ENCODE peak calls at places on chromosome 6, in five cellular contexts. One of them, this sample, is unnamed.

GRCh38 chr6:46760925-46761324 is 14.2 kb downstream of the ANKRD66 start:
- DNase-seq in kidney epithelial cell: no peak
- DNase-seq in NCI-H1417: no peak
- DNase-seq in germinal center: no peak
- DNase-seq in transverse colon: no peak
- DNase-seq in this sample: no peak

GRCh38 chr6:158016571-158017383 is 35.1 kb downstream of the SYNJ2 start:
- DNase-seq in kidney epithelial cell: no peak
- DNase-seq in NCI-H1417: no peak
- DNase-seq in germinal center: no peak
- DNase-seq in transverse colon: no peak
- DNase-seq in this sample: no peak

GRCh38 chr6:29723666-29724588 is 693 bp downstream of the HLA-F start:
- DNase-seq in kidney epithelial cell: no peak
- DNase-seq in NCI-H1417: no peak
- DNase-seq in germinal center: peak
- DNase-seq in transverse colon: peak
- DNase-seq in this sample: no peak

GRCh38 chr6:7828123-7828522 is 82.5 kb downstream of the TXNDC5 start:
- DNase-seq in kidney epithelial cell: no peak
- DNase-seq in NCI-H1417: no peak
- DNase-seq in germinal center: no peak
- DNase-seq in transverse colon: no peak
- DNase-seq in this sample: no peak

GRCh38 chr6:125746731-125747588 is 2.5 kb upstream of the HEY2 start:
- DNase-seq in kidney epithelial cell: no peak
- DNase-seq in NCI-H1417: peak
- DNase-seq in germinal center: peak
- DNase-seq in transverse colon: peak
- DNase-seq in this sample: peak

GRCh38 chr6:152298055-152298647 is 339.0 kb downstream of the SYNE1 start:
- DNase-seq in kidney epithelial cell: no peak
- DNase-seq in NCI-H1417: no peak
- DNase-seq in germinal center: no peak
- DNase-seq in transverse colon: no peak
- DNase-seq in this sample: no peak

GRCh38 chr6:35294308-35294945 is 3.2 kb upstream of the DEF6 start:
- DNase-seq in kidney epithelial cell: no peak
- DNase-seq in NCI-H1417: peak
- DNase-seq in germinal center: peak
- DNase-seq in transverse colon: peak
- DNase-seq in this sample: peak

GRCh38 chr6:10505529-10505928 is 15.6 kb upstream of the GCNT2 start:
- DNase-seq in kidney epithelial cell: no peak
- DNase-seq in NCI-H1417: peak
- DNase-seq in germinal center: no peak
- DNase-seq in transverse colon: no peak
- DNase-seq in this sample: peak

GRCh38 chr6:151317206-151317994 is 74.0 kb downstream of the ZBTB2 start:
- DNase-seq in kidney epithelial cell: peak
- DNase-seq in NCI-H1417: no peak
- DNase-seq in germinal center: no peak
- DNase-seq in transverse colon: no peak
- DNase-seq in this sample: no peak

GRCh38 chr6:168387911-168388310 is 53.1 kb upstream of the SMOC2 start:
- DNase-seq in kidney epithelial cell: no peak
- DNase-seq in NCI-H1417: peak
- DNase-seq in germinal center: no peak
- DNase-seq in transverse colon: no peak
- DNase-seq in this sample: no peak

GRCh38 chr6:21596379-21597242 is 3.1 kb downstream of the SOX4 start:
- DNase-seq in kidney epithelial cell: no peak
- DNase-seq in NCI-H1417: peak
- DNase-seq in germinal center: peak
- DNase-seq in transverse colon: peak
- DNase-seq in this sample: peak

GRCh38 chr6:140062042-140063041 is 687.9 kb upstream of the CITED2 start:
- DNase-seq in kidney epithelial cell: peak
- DNase-seq in NCI-H1417: no peak
- DNase-seq in germinal center: no peak
- DNase-seq in transverse colon: peak
- DNase-seq in this sample: no peak

GRCh38 chr6:145423936-145424335 is 311.4 kb downstream of the EPM2A start:
- DNase-seq in kidney epithelial cell: no peak
- DNase-seq in NCI-H1417: no peak
- DNase-seq in germinal center: no peak
- DNase-seq in transverse colon: no peak
- DNase-seq in this sample: no peak

GRCh38 chr6:54017877-54018276 is 93.4 kb upstream of the MLIP start:
- DNase-seq in kidney epithelial cell: no peak
- DNase-seq in NCI-H1417: no peak
- DNase-seq in germinal center: no peak
- DNase-seq in transverse colon: no peak
- DNase-seq in this sample: no peak

GRCh38 chr6:155994071-155994470 is 538.4 kb upstream of the NOX3 start:
- DNase-seq in kidney epithelial cell: peak
- DNase-seq in NCI-H1417: no peak
- DNase-seq in germinal center: no peak
- DNase-seq in transverse colon: no peak
- DNase-seq in this sample: no peak

GRCh38 chr6:5782783-5783567 is 223.8 kb downstream of the NRN1 start:
- DNase-seq in kidney epithelial cell: no peak
- DNase-seq in NCI-H1417: peak
- DNase-seq in germinal center: no peak
- DNase-seq in transverse colon: peak
- DNase-seq in this sample: peak

GRCh38 chr6:163427498-163428254 is 13.2 kb downstream of the QKI start:
- DNase-seq in kidney epithelial cell: no peak
- DNase-seq in NCI-H1417: peak
- DNase-seq in germinal center: no peak
- DNase-seq in transverse colon: no peak
- DNase-seq in this sample: no peak

GRCh38 chr6:72554203-72554564 is 67.7 kb upstream of the KCNQ5 start:
- DNase-seq in kidney epithelial cell: no peak
- DNase-seq in NCI-H1417: no peak
- DNase-seq in germinal center: no peak
- DNase-seq in transverse colon: no peak
- DNase-seq in this sample: no peak

GRCh38 chr6:139762587-139763031 is 388.2 kb upstream of the CITED2 start:
- DNase-seq in kidney epithelial cell: peak
- DNase-seq in NCI-H1417: no peak
- DNase-seq in germinal center: no peak
- DNase-seq in transverse colon: no peak
- DNase-seq in this sample: no peak

GRCh38 chr6:32114853-32115252 is 5.7 kb upstream of the TNXB start:
- DNase-seq in kidney epithelial cell: no peak
- DNase-seq in NCI-H1417: no peak
- DNase-seq in germinal center: no peak
- DNase-seq in transverse colon: no peak
- DNase-seq in this sample: no peak

GRCh38 chr6:15405111-15405510 is 159.2 kb downstream of the JARID2 start:
- DNase-seq in kidney epithelial cell: no peak
- DNase-seq in NCI-H1417: no peak
- DNase-seq in germinal center: no peak
- DNase-seq in transverse colon: no peak
- DNase-seq in this sample: no peak